ENCODE peak calls at places on chromosomes 16 and 17, in seven cellular contexts. M is AG04450, S is H1, U is HepG2, B is sigmoid colon, Y is psoas muscle, W is ascending aorta. C is an unnamed sample.

GRCh38 chr16:28081391-28081790 is 17.9 kb upstream of the GSG1L start:
- DNase-seq in M (no peak), S (no peak), U (no peak), B (no peak), Y (no peak), W (no peak), C (no peak)

GRCh38 chr16:31874354-31875111 is 926 bp downstream of the ZNF267 start:
- DNase-seq in M (no peak), S (no peak), U (peak), B (no peak), Y (no peak), W (no peak), C (no peak)

GRCh38 chr17:81621494-81622230 is 15.2 kb downstream of the NPLOC4 start:
- DNase-seq in M (no peak), S (no peak), U (no peak), B (no peak), Y (no peak), W (no peak), C (no peak)

GRCh38 chr17:6159541-6160187 is 89.5 kb downstream of the WSCD1 start:
- DNase-seq in M (no peak), S (no peak), U (no peak), B (no peak), Y (no peak), W (no peak), C (no peak)

GRCh38 chr17:45306623-45307022 is 10.2 kb downstream of the MAP3K14 start:
- DNase-seq in M (no peak), S (no peak), U (no peak), B (no peak), Y (no peak), W (no peak), C (no peak)

GRCh38 chr16:31352344-31353115 is 2.4 kb upstream of the ITGAX start:
- DNase-seq in M (no peak), S (no peak), U (no peak), B (peak), Y (no peak), W (no peak), C (no peak)

GRCh38 chr16:81987121-81987520 is 24.1 kb downstream of the SDR42E1 start:
- DNase-seq in M (no peak), S (no peak), U (no peak), B (no peak), Y (no peak), W (no peak), C (no peak)

GRCh38 chr17:17757391-17757791 is 76.1 kb downstream of the RAI1 start:
- DNase-seq in M (no peak), S (no peak), U (no peak), B (no peak), Y (no peak), W (no peak), C (no peak)

GRCh38 chr16:51440096-51440495 is 289.0 kb upstream of the SALL1 start:
- DNase-seq in M (no peak), S (no peak), U (no peak), B (no peak), Y (no peak), W (no peak), C (no peak)

GRCh38 chr16:87344931-87345631 is 27.9 kb upstream of the C16orf95 start:
- DNase-seq in M (no peak), S (no peak), U (no peak), B (no peak), Y (no peak), W (no peak), C (no peak)

GRCh38 chr16:72384651-72385050 is 212.7 kb upstream of the PMFBP1 start:
- DNase-seq in M (no peak), S (no peak), U (no peak), B (no peak), Y (no peak), W (no peak), C (no peak)

GRCh38 chr16:9012848-9013507 is 49.3 kb upstream of the USP7 start:
- DNase-seq in M (no peak), S (peak), U (no peak), B (no peak), Y (no peak), W (no peak), C (no peak)

GRCh38 chr16:6889106-6889505 is 443.5 kb upstream of the RBFOX1 start:
- DNase-seq in M (no peak), S (no peak), U (no peak), B (no peak), Y (no peak), W (no peak), C (no peak)

GRCh38 chr17:34370997-34371395 is 8.0 kb upstream of the CCL1 start:
- DNase-seq in M (no peak), S (no peak), U (no peak), B (no peak), Y (no peak), W (no peak), C (no peak)

GRCh38 chr17:72143245-72143644 is 22.4 kb downstream of the SOX9 start:
- DNase-seq in M (no peak), S (no peak), U (peak), B (no peak), Y (no peak), W (no peak), C (no peak)

GRCh38 chr17:69651921-69652320 is 237.4 kb downstream of the MAP2K6 start:
- DNase-seq in M (no peak), S (no peak), U (no peak), B (no peak), Y (no peak), W (no peak), C (no peak)

GRCh38 chr17:80946449-80946848 is 45.2 kb upstream of the CHMP6 start:
- DNase-seq in M (no peak), S (no peak), U (no peak), B (peak), Y (no peak), W (no peak), C (no peak)

GRCh38 chr16:84508502-84508901 is 4.0 kb upstream of the MEAK7 start:
- DNase-seq in M (no peak), S (no peak), U (no peak), B (no peak), Y (no peak), W (no peak), C (no peak)

GRCh38 chr17:55903028-55903690 is 152.3 kb downstream of the PCTP start:
- DNase-seq in M (no peak), S (no peak), U (no peak), B (no peak), Y (no peak), W (no peak), C (no peak)

GRCh38 chr16:21101631-21102420 is 48.8 kb downstream of the DNAH3 start:
- DNase-seq in M (no peak), S (no peak), U (peak), B (no peak), Y (no peak), W (no peak), C (no peak)

GRCh38 chr16:55100100-55100499 is 169.4 kb downstream of the IRX5 start:
- DNase-seq in M (no peak), S (no peak), U (no peak), B (no peak), Y (no peak), W (no peak), C (no peak)

GRCh38 chr17:42598905-42599304 is 10.3 kb downstream of the RETREG3 start:
- DNase-seq in M (no peak), S (no peak), U (no peak), B (peak), Y (no peak), W (no peak), C (no peak)

GRCh38 chr17:78563189-78564145 is 13.7 kb downstream of the DNAH17 start:
- DNase-seq in M (no peak), S (no peak), U (peak), B (peak), Y (no peak), W (no peak), C (no peak)

GRCh38 chr17:28145348-28145747 is 102.9 kb downstream of the NLK start:
- DNase-seq in M (no peak), S (no peak), U (no peak), B (no peak), Y (no peak), W (no peak), C (no peak)

GRCh38 chr17:40755231-40755630 is at the start of gene KRT25:
- DNase-seq in M (no peak), S (no peak), U (no peak), B (no peak), Y (no peak), W (no peak), C (no peak)

GRCh38 chr16:54522596-54522995 is 236.0 kb upstream of the IRX3 start:
- DNase-seq in M (no peak), S (no peak), U (no peak), B (no peak), Y (no peak), W (no peak), C (no peak)

GRCh38 chr17:8479431-8479947 is 43.8 kb downstream of the NDEL1 start:
- DNase-seq in M (peak), S (no peak), U (no peak), B (peak), Y (peak), W (peak), C (no peak)

GRCh38 chr17:795721-796120 is 13.6 kb downstream of the MRM3 start:
- DNase-seq in M (no peak), S (no peak), U (no peak), B (no peak), Y (no peak), W (no peak), C (no peak)

GRCh38 chr17:8776861-8777260 is 18.5 kb upstream of the SPDYE4 start:
- DNase-seq in M (no peak), S (no peak), U (no peak), B (no peak), Y (no peak), W (no peak), C (no peak)

GRCh38 chr17:58513391-58513912 is 986 bp downstream of the MTMR4 start:
- DNase-seq in M (no peak), S (no peak), U (no peak), B (peak), Y (no peak), W (no peak), C (no peak)

GRCh38 chr17:83084621-83085056 is 5.2 kb downstream of the METRNL start:
- DNase-seq in M (no peak), S (no peak), U (no peak), B (no peak), Y (no peak), W (no peak), C (no peak)
- H3K27ac ChIP-seq in M (peak), S (peak), U (no peak), B (peak), Y (no peak), W (peak), C (peak)

DNA sequence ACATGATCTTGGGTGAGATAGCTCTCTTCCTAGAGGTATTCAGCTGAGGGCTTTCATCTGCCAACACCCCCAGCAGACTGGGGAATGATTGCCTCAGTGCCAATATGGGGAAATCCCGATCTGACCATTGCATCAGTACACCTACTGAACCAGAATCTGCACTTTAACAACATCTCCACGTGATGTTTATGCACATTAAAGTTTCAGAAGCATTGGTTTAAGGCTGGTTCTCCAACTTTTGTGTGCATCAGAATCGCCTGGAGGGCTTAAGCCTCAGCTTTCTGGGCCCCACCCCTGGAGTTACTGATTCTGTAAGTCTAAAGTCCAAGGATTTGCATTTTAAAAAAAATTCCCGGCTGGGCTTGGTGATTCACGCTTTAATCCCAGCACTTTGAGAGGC is 123.6 kb upstream of the MED13 start:
- DNase-seq in M (no peak), S (no peak), U (peak), B (no peak), Y (no peak), W (no peak), C (no peak)
- H3K27ac ChIP-seq in M (no peak), S (no peak), U (no peak), B (no peak), Y (no peak), W (no peak), C (no peak)

GRCh38 chr16:4612977-4613635 is 1.6 kb downstream of the UBALD1 start:
- DNase-seq in M (no peak), S (no peak), U (no peak), B (no peak), Y (no peak), W (no peak), C (no peak)
- H3K27ac ChIP-seq in M (no peak), S (peak), U (peak), B (peak), Y (peak), W (peak), C (peak)

GRCh38 chr16:67117716-67118115 is 8.0 kb downstream of the PHAF1 start:
- DNase-seq in M (no peak), S (no peak), U (no peak), B (peak), Y (no peak), W (no peak), C (no peak)

GRCh38 chr16:67114793-67115192 is 5.1 kb downstream of the PHAF1 start:
- DNase-seq in M (no peak), S (no peak), U (no peak), B (no peak), Y (no peak), W (no peak), C (no peak)

GRCh38 chr16:67116388-67117311 is 6.9 kb downstream of the PHAF1 start:
- DNase-seq in M (no peak), S (no peak), U (peak), B (peak), Y (no peak), W (no peak), C (no peak)

GRCh38 chr16:67112591-67113399 is 3.1 kb downstream of the PHAF1 start:
- DNase-seq in M (no peak), S (no peak), U (peak), B (no peak), Y (no peak), W (no peak), C (peak)

GRCh38 chr16:67115649-67116048 is 5.9 kb downstream of the PHAF1 start:
- DNase-seq in M (peak), S (no peak), U (no peak), B (peak), Y (no peak), W (no peak), C (no peak)
- H3K27ac ChIP-seq in M (peak), S (no peak), U (peak), B (no peak), Y (no peak), W (no peak), C (no peak)

GRCh38 chr16:535446-536405 is 8.2 kb downstream of the CAPN15 start:
- DNase-seq in M (no peak), S (no peak), U (no peak), B (no peak), Y (peak), W (no peak), C (no peak)
- H3K27ac ChIP-seq in M (no peak), S (no peak), U (no peak), B (no peak), Y (peak), W (no peak), C (no peak)

DNA sequence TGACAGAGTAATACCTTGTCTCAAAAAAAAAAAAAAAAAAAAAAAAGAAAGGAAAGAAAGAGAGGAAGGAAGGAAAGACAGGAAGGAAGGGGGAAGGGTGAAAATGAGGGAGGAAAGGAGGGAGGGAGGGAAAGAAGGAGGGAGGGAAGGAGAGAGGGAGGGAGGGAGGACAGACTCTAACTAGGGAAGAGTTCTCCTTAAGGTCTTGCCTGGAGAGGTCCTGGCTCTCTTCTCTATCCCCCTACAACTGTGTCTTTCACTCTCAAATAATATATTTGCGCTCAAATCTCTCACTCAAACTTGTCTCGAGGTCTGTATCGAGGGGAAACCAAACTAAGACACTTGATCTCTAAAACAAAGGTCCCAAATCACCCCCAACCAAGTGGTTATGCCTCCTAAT is 35.6 kb downstream of the WDR59 start:
- DNase-seq in M (no peak), S (no peak), U (no peak), B (no peak), Y (no peak), W (no peak), C (no peak)
- H3K27ac ChIP-seq in M (no peak), S (no peak), U (peak), B (no peak), Y (no peak), W (no peak), C (no peak)

GRCh38 chr17:75684249-75684648 is 17.1 kb downstream of the SAP30BP start:
- DNase-seq in M (no peak), S (no peak), U (no peak), B (no peak), Y (no peak), W (no peak), C (no peak)
- H3K27ac ChIP-seq in M (no peak), S (no peak), U (no peak), B (peak), Y (no peak), W (no peak), C (peak)

GRCh38 chr16:57043248-57043647 is 49.1 kb upstream of the CPNE2 start:
- DNase-seq in M (no peak), S (no peak), U (no peak), B (no peak), Y (no peak), W (no peak), C (no peak)
- H3K27ac ChIP-seq in M (no peak), S (no peak), U (no peak), B (no peak), Y (no peak), W (no peak), C (no peak)

GRCh38 chr16:56628486-56629035 is 3.0 kb downstream of the MT1E start:
- DNase-seq in M (no peak), S (no peak), U (peak), B (no peak), Y (no peak), W (no peak), C (no peak)
- H3K27ac ChIP-seq in M (no peak), S (no peak), U (no peak), B (peak), Y (peak), W (peak), C (peak)

GRCh38 chr17:48258317-48258716 is 150.8 kb downstream of the SNX11 start:
- DNase-seq in M (no peak), S (no peak), U (no peak), B (no peak), Y (no peak), W (no peak), C (no peak)
- H3K27ac ChIP-seq in M (no peak), S (no peak), U (no peak), B (no peak), Y (no peak), W (no peak), C (no peak)

C was measured in vagina.